ENCODE peak calls at places on chromosomes 4 and X, in five cellular contexts. One of them, this sample, is unnamed.

GRCh38 chr4:48343531-48343930 is 2.2 kb downstream of the SLAIN2 start:
- DNase-seq in coronary artery: no peak
- DNase-seq in HFFc6: no peak
- DNase-seq in mucosa of descending colon: no peak
- DNase-seq in fibroblast of the aortic adventitia: peak
- DNase-seq in this sample: no peak

GRCh38 chr4:89829470-89830138 is 7.4 kb downstream of the SNCA start:
- DNase-seq in HFFc6: no peak
- DNase-seq in coronary artery: no peak
- DNase-seq in fibroblast of the aortic adventitia: no peak
- DNase-seq in mucosa of descending colon: no peak
- DNase-seq in this sample: no peak

GRCh38 chr4:133152801-133153526 is 3.9 kb downstream of the PCDH10 start:
- DNase-seq in mucosa of descending colon: no peak
- DNase-seq in fibroblast of the aortic adventitia: no peak
- DNase-seq in coronary artery: peak
- DNase-seq in HFFc6: no peak
- DNase-seq in this sample: no peak

GRCh38 chr4:52545099-52546069 is 113.7 kb downstream of the USP46 start:
- DNase-seq in mucosa of descending colon: peak
- DNase-seq in coronary artery: peak
- DNase-seq in HFFc6: peak
- DNase-seq in fibroblast of the aortic adventitia: peak
- DNase-seq in this sample: peak

GRCh38 chr4:75671802-75672421 is 1.3 kb downstream of the G3BP2 start:
- DNase-seq in mucosa of descending colon: no peak
- DNase-seq in fibroblast of the aortic adventitia: peak
- DNase-seq in HFFc6: no peak
- DNase-seq in coronary artery: no peak
- DNase-seq in this sample: no peak

GRCh38 chrX:124338733-124339514 is 6.5 kb downstream of the TEX13D start:
- DNase-seq in HFFc6: no peak
- DNase-seq in mucosa of descending colon: no peak
- DNase-seq in fibroblast of the aortic adventitia: no peak
- DNase-seq in coronary artery: no peak
- DNase-seq in this sample: no peak

GRCh38 chr4:48141048-48141447 is 7.0 kb upstream of the TXK start:
- DNase-seq in coronary artery: no peak
- DNase-seq in fibroblast of the aortic adventitia: peak
- DNase-seq in mucosa of descending colon: no peak
- DNase-seq in HFFc6: peak
- DNase-seq in this sample: peak

GRCh38 chr4:84932462-84932861 is 34.0 kb downstream of the WDFY3 start:
- DNase-seq in HFFc6: no peak
- DNase-seq in fibroblast of the aortic adventitia: no peak
- DNase-seq in coronary artery: no peak
- DNase-seq in mucosa of descending colon: no peak
- DNase-seq in this sample: no peak

GRCh38 chrX:150873616-150874015 is 24.9 kb downstream of the CD99L2 start:
- DNase-seq in HFFc6: no peak
- DNase-seq in mucosa of descending colon: no peak
- DNase-seq in coronary artery: no peak
- DNase-seq in fibroblast of the aortic adventitia: peak
- DNase-seq in this sample: no peak

GRCh38 chr4:107654694-107655093 is 65.3 kb downstream of the PAPSS1 start:
- DNase-seq in HFFc6: no peak
- DNase-seq in mucosa of descending colon: no peak
- DNase-seq in coronary artery: no peak
- DNase-seq in fibroblast of the aortic adventitia: no peak
- DNase-seq in this sample: no peak
- TF ChIP-seq CTCF in HFFc6: no peak
- TF ChIP-seq CTCF in mucosa of descending colon: no peak
- TF ChIP-seq CTCF in coronary artery: no peak
- TF ChIP-seq CTCF in fibroblast of the aortic adventitia: no peak
- TF ChIP-seq CTCF in this sample: no peak

GRCh38 chr4:146654976-146655761 is 16.5 kb downstream of the POU4F2 start:
- DNase-seq in coronary artery: no peak
- DNase-seq in mucosa of descending colon: no peak
- DNase-seq in HFFc6: no peak
- DNase-seq in fibroblast of the aortic adventitia: peak
- DNase-seq in this sample: no peak
- TF ChIP-seq CTCF in coronary artery: no peak
- TF ChIP-seq CTCF in mucosa of descending colon: no peak
- TF ChIP-seq CTCF in HFFc6: peak
- TF ChIP-seq CTCF in fibroblast of the aortic adventitia: no peak
- TF ChIP-seq CTCF in this sample: peak

GRCh38 chr4:169008478-169008877 is 1.6 kb downstream of the CBR4 start:
- DNase-seq in coronary artery: no peak
- DNase-seq in mucosa of descending colon: no peak
- DNase-seq in fibroblast of the aortic adventitia: no peak
- DNase-seq in HFFc6: no peak
- DNase-seq in this sample: no peak

GRCh38 chr4:169009281-169010124 is 552 bp downstream of the CBR4 start:
- DNase-seq in coronary artery: peak
- DNase-seq in mucosa of descending colon: peak
- DNase-seq in fibroblast of the aortic adventitia: peak
- DNase-seq in HFFc6: peak
- DNase-seq in this sample: no peak

GRCh38 chr4:169010125-169011023 is at the start of gene CBR4:
- DNase-seq in mucosa of descending colon: peak
- DNase-seq in coronary artery: peak
- DNase-seq in fibroblast of the aortic adventitia: peak
- DNase-seq in HFFc6: peak
- DNase-seq in this sample: peak

GRCh38 chr4:169000315-169000714 is 9.7 kb downstream of the CBR4 start:
- DNase-seq in HFFc6: no peak
- DNase-seq in mucosa of descending colon: no peak
- DNase-seq in fibroblast of the aortic adventitia: no peak
- DNase-seq in coronary artery: no peak
- DNase-seq in this sample: no peak

DNA sequence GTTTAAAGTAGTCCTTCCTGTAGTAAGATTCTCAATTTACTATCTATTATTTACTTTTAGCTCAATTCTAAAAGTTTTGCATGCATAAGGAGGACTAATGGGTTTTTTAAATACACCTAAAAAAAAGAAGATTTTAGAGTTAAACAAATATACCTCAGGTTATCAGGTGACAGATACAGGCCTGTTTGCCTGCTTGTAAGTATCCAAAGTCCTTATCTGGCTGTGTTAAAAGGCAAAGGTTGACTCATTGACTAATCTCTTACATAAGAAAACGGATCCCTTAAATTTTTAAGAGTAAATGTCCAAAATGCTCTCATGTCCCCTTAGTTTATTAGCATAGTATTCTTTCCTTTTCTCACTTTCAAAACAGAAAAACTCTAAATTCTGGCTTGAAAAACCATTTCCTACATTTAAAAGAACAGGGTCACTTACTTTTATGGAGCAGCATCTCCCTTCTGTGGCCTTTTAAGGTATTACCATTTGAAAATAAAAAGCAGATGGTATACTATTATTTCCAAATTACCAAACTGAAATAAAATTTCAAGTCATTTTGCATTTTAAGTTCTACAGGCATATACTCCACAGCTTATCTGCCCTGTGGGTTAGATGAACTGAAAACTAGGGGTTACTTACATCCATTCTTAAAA is 4.5 kb downstream of the CBR4 start:
- DNase-seq in coronary artery: no peak
- DNase-seq in HFFc6: peak
- DNase-seq in mucosa of descending colon: no peak
- DNase-seq in fibroblast of the aortic adventitia: peak
- DNase-seq in this sample: no peak
- TF ChIP-seq CTCF in coronary artery: no peak
- TF ChIP-seq CTCF in HFFc6: peak
- TF ChIP-seq CTCF in mucosa of descending colon: no peak
- TF ChIP-seq CTCF in fibroblast of the aortic adventitia: peak
- TF ChIP-seq CTCF in this sample: peak

DNA sequence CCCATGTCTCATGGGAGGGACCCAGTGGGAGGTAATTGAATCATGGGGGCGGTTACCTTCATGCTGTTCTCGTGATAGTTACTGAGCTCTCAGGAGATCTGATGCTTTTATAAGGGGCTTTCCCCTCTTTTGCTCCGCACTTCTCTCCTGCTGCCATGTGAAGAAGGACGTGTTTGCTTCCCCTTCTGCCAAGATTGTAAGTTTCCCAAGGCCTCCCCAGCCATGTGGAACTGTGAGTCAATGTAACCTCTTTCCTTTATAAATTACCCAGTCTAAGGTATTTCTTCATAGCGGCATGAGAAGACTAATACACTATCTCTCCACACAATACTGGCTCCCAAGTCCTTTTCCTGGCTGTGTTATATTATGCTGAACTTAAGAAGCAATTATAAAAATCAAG is 110.7 kb downstream of the AFAP1 start:
- DNase-seq in HFFc6: no peak
- DNase-seq in mucosa of descending colon: no peak
- DNase-seq in fibroblast of the aortic adventitia: peak
- DNase-seq in coronary artery: peak
- DNase-seq in this sample: no peak
- TF ChIP-seq CTCF in HFFc6: no peak
- TF ChIP-seq CTCF in mucosa of descending colon: no peak
- TF ChIP-seq CTCF in fibroblast of the aortic adventitia: no peak
- TF ChIP-seq CTCF in coronary artery: no peak
- TF ChIP-seq CTCF in this sample: no peak

DNA sequence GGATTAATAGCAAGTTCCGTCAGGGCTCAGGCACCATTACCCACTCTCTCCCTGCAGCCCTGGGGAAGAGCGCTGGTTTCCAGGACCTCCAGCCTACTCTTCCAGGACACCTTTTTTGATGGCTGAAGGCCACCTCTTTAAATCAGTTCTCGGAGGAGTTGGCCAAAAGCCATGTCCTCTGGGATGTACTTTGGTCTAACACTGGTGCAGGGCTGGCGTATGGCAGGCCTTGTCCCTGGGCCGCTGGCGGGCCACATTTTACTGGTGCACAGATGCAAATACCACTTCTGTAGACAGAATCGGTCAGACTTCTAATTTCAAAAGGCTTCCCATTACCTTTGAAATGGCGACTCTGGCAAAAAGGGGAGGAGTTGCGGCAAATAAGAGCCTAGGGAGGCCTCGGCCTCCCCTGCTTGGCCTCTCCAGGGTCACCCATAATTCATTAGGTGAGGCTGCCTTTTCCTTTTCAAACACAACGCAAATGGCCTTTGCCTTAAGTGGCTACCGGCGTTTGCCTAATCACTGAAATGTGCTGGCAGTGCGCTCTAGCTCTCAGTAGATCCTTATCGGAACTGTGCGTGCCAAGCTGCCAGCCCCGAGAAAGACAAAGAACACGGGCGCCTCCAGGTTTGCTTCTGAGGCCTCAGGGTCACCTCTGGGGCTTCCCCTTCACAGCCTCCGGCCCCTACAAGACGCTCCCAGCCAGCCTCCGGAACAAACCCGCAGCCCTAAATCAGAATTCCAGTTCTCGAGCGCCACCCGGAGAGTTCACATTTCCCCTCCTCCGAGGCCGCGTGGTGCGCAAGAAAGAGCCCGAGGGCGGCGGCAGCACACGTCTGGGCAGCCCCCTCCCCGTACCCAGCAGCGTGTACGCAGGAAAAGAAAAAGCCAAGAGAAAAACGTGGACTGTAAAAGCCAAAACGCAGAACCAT is 76.2 kb upstream of the BCOR start:
- DNase-seq in mucosa of descending colon: peak
- DNase-seq in fibroblast of the aortic adventitia: no peak
- DNase-seq in HFFc6: peak
- DNase-seq in coronary artery: no peak
- DNase-seq in this sample: no peak
- TF ChIP-seq CTCF in mucosa of descending colon: no peak
- TF ChIP-seq CTCF in fibroblast of the aortic adventitia: no peak
- TF ChIP-seq CTCF in HFFc6: no peak
- TF ChIP-seq CTCF in coronary artery: no peak
- TF ChIP-seq CTCF in this sample: no peak

GRCh38 chr4:163679189-163679588 is 184.7 kb downstream of the TMA16 start:
- DNase-seq in coronary artery: no peak
- DNase-seq in fibroblast of the aortic adventitia: no peak
- DNase-seq in mucosa of descending colon: no peak
- DNase-seq in HFFc6: peak
- DNase-seq in this sample: no peak

GRCh38 chr4:163680390-163681098 is 186.1 kb downstream of the TMA16 start:
- DNase-seq in mucosa of descending colon: no peak
- DNase-seq in fibroblast of the aortic adventitia: no peak
- DNase-seq in coronary artery: no peak
- DNase-seq in HFFc6: no peak
- DNase-seq in this sample: no peak

GRCh38 chr4:163681208-163681821 is 186.8 kb downstream of the TMA16 start:
- DNase-seq in coronary artery: no peak
- DNase-seq in HFFc6: no peak
- DNase-seq in fibroblast of the aortic adventitia: peak
- DNase-seq in mucosa of descending colon: no peak
- DNase-seq in this sample: no peak
- TF ChIP-seq CTCF in coronary artery: no peak
- TF ChIP-seq CTCF in HFFc6: peak
- TF ChIP-seq CTCF in fibroblast of the aortic adventitia: peak
- TF ChIP-seq CTCF in mucosa of descending colon: no peak
- TF ChIP-seq CTCF in this sample: peak

GRCh38 chrX:137166591-137166990 is 132.8 kb upstream of the GPR101 start:
- DNase-seq in coronary artery: no peak
- DNase-seq in mucosa of descending colon: no peak
- DNase-seq in fibroblast of the aortic adventitia: no peak
- DNase-seq in HFFc6: no peak
- DNase-seq in this sample: no peak
- TF ChIP-seq CTCF in coronary artery: no peak
- TF ChIP-seq CTCF in mucosa of descending colon: no peak
- TF ChIP-seq CTCF in fibroblast of the aortic adventitia: no peak
- TF ChIP-seq CTCF in HFFc6: no peak
- TF ChIP-seq CTCF in this sample: no peak

GRCh38 chr4:2363951-2364653 is 54.3 kb downstream of the ZFYVE28 start:
- DNase-seq in mucosa of descending colon: peak
- DNase-seq in fibroblast of the aortic adventitia: no peak
- DNase-seq in HFFc6: no peak
- DNase-seq in coronary artery: peak
- DNase-seq in this sample: no peak
- TF ChIP-seq CTCF in mucosa of descending colon: no peak
- TF ChIP-seq CTCF in fibroblast of the aortic adventitia: no peak
- TF ChIP-seq CTCF in HFFc6: no peak
- TF ChIP-seq CTCF in coronary artery: no peak
- TF ChIP-seq CTCF in this sample: no peak

GRCh38 chrX:66022742-66023725 is 16.8 kb downstream of the VSIG4 start:
- DNase-seq in fibroblast of the aortic adventitia: no peak
- DNase-seq in coronary artery: no peak
- DNase-seq in mucosa of descending colon: no peak
- DNase-seq in HFFc6: no peak
- DNase-seq in this sample: no peak
- TF ChIP-seq CTCF in fibroblast of the aortic adventitia: no peak
- TF ChIP-seq CTCF in coronary artery: no peak
- TF ChIP-seq CTCF in mucosa of descending colon: no peak
- TF ChIP-seq CTCF in HFFc6: peak
- TF ChIP-seq CTCF in this sample: no peak

This sample was measured in HFF-Myc.